ENCODE peak calls at places on chromosomes 12 and 14, in six cellular contexts. One of them, this sample, is unnamed.

GRCh38 chr14:68307769-68308168 is 485.1 kb downstream of the ZFP36L1 start:
- DNase-seq in neural crest cell: no peak
- DNase-seq in HL-60: no peak
- DNase-seq in stomach: no peak
- DNase-seq in brain microvascular endothelial cell: no peak
- DNase-seq in astrocyte of the cerebellum: no peak
- DNase-seq in this sample: no peak

GRCh38 chr12:67382206-67382871 is 113.2 kb downstream of the CAND1 start:
- DNase-seq in neural crest cell: no peak
- DNase-seq in HL-60: no peak
- DNase-seq in stomach: no peak
- DNase-seq in brain microvascular endothelial cell: no peak
- DNase-seq in astrocyte of the cerebellum: no peak
- DNase-seq in this sample: no peak

GRCh38 chr12:57153420-57153997 is 6.1 kb upstream of the LRP1-AS start:
- DNase-seq in neural crest cell: no peak
- DNase-seq in HL-60: no peak
- DNase-seq in stomach: no peak
- DNase-seq in brain microvascular endothelial cell: no peak
- DNase-seq in astrocyte of the cerebellum: no peak
- DNase-seq in this sample: no peak

GRCh38 chr12:27517532-27517931 is 6.5 kb upstream of the PPFIBP1 start:
- DNase-seq in neural crest cell: no peak
- DNase-seq in HL-60: no peak
- DNase-seq in stomach: no peak
- DNase-seq in brain microvascular endothelial cell: no peak
- DNase-seq in astrocyte of the cerebellum: no peak
- DNase-seq in this sample: no peak

GRCh38 chr12:103800252-103800771 is 40.7 kb downstream of the NT5DC3 start:
- DNase-seq in neural crest cell: no peak
- DNase-seq in HL-60: no peak
- DNase-seq in stomach: peak
- DNase-seq in brain microvascular endothelial cell: peak
- DNase-seq in astrocyte of the cerebellum: peak
- DNase-seq in this sample: no peak

GRCh38 chr12:62190081-62190480 is 70.1 kb upstream of the USP15 start:
- DNase-seq in neural crest cell: no peak
- DNase-seq in HL-60: no peak
- DNase-seq in stomach: no peak
- DNase-seq in brain microvascular endothelial cell: no peak
- DNase-seq in astrocyte of the cerebellum: no peak
- DNase-seq in this sample: no peak

GRCh38 chr12:41014643-41015020 is 173.5 kb upstream of the PDZRN4 start:
- DNase-seq in neural crest cell: no peak
- DNase-seq in HL-60: no peak
- DNase-seq in stomach: no peak
- DNase-seq in brain microvascular endothelial cell: peak
- DNase-seq in astrocyte of the cerebellum: no peak
- DNase-seq in this sample: no peak

GRCh38 chr14:32345311-32345771 is 16.2 kb downstream of the AKAP6 start:
- DNase-seq in neural crest cell: no peak
- DNase-seq in HL-60: no peak
- DNase-seq in stomach: no peak
- DNase-seq in brain microvascular endothelial cell: peak
- DNase-seq in astrocyte of the cerebellum: no peak
- DNase-seq in this sample: no peak

GRCh38 chr12:44565163-44565562 is 311.0 kb downstream of the NELL2 start:
- DNase-seq in neural crest cell: no peak
- DNase-seq in HL-60: no peak
- DNase-seq in stomach: no peak
- DNase-seq in brain microvascular endothelial cell: no peak
- DNase-seq in astrocyte of the cerebellum: no peak
- DNase-seq in this sample: no peak

GRCh38 chr14:60514378-60515243 is 5.7 kb downstream of the SIX6 start:
- DNase-seq in neural crest cell: peak
- DNase-seq in HL-60: no peak
- DNase-seq in stomach: no peak
- DNase-seq in brain microvascular endothelial cell: no peak
- DNase-seq in astrocyte of the cerebellum: no peak
- DNase-seq in this sample: peak

GRCh38 chr12:31011746-31012567 is 61.7 kb upstream of the DDX11 start:
- DNase-seq in neural crest cell: no peak
- DNase-seq in HL-60: no peak
- DNase-seq in stomach: no peak
- DNase-seq in brain microvascular endothelial cell: no peak
- DNase-seq in astrocyte of the cerebellum: no peak
- DNase-seq in this sample: no peak

GRCh38 chr14:56145965-56146364 is 27.8 kb downstream of the PELI2 start:
- DNase-seq in neural crest cell: no peak
- DNase-seq in HL-60: no peak
- DNase-seq in stomach: no peak
- DNase-seq in brain microvascular endothelial cell: peak
- DNase-seq in astrocyte of the cerebellum: peak
- DNase-seq in this sample: no peak

GRCh38 chr12:46219892-46220655 is 48.8 kb downstream of the SLC38A1 start:
- DNase-seq in neural crest cell: no peak
- DNase-seq in HL-60: no peak
- DNase-seq in stomach: no peak
- DNase-seq in brain microvascular endothelial cell: peak
- DNase-seq in astrocyte of the cerebellum: peak
- DNase-seq in this sample: no peak

GRCh38 chr14:81122326-81122725 is 98.4 kb downstream of the GTF2A1 start:
- DNase-seq in neural crest cell: no peak
- DNase-seq in HL-60: no peak
- DNase-seq in stomach: no peak
- DNase-seq in brain microvascular endothelial cell: no peak
- DNase-seq in astrocyte of the cerebellum: no peak
- DNase-seq in this sample: no peak

GRCh38 chr14:83470466-83470865 is 1936.8 kb upstream of the SEL1L start:
- DNase-seq in neural crest cell: no peak
- DNase-seq in HL-60: no peak
- DNase-seq in stomach: no peak
- DNase-seq in brain microvascular endothelial cell: no peak
- DNase-seq in astrocyte of the cerebellum: no peak
- DNase-seq in this sample: no peak

GRCh38 chr12:6703631-6704030 is 3.0 kb upstream of the PIANP start:
- DNase-seq in neural crest cell: no peak
- DNase-seq in HL-60: no peak
- DNase-seq in stomach: no peak
- DNase-seq in brain microvascular endothelial cell: no peak
- DNase-seq in astrocyte of the cerebellum: no peak
- DNase-seq in this sample: peak

GRCh38 chr12:63150255-63151060 is 543 bp downstream of the AVPR1A start:
- DNase-seq in neural crest cell: peak
- DNase-seq in HL-60: no peak
- DNase-seq in stomach: no peak
- DNase-seq in brain microvascular endothelial cell: no peak
- DNase-seq in astrocyte of the cerebellum: no peak
- DNase-seq in this sample: peak

GRCh38 chr12:13196302-13196921 is at the start of gene EMP1:
- DNase-seq in neural crest cell: no peak
- DNase-seq in HL-60: peak
- DNase-seq in stomach: peak
- DNase-seq in brain microvascular endothelial cell: peak
- DNase-seq in astrocyte of the cerebellum: peak
- DNase-seq in this sample: no peak

GRCh38 chr12:122845041-122845864 is 10.0 kb downstream of the HIP1R start:
- DNase-seq in neural crest cell: no peak
- DNase-seq in HL-60: no peak
- DNase-seq in stomach: no peak
- DNase-seq in brain microvascular endothelial cell: no peak
- DNase-seq in astrocyte of the cerebellum: no peak
- DNase-seq in this sample: no peak

GRCh38 chr14:56608682-56609081 is 29.1 kb downstream of the TMEM260 start:
- DNase-seq in neural crest cell: no peak
- DNase-seq in HL-60: no peak
- DNase-seq in stomach: no peak
- DNase-seq in brain microvascular endothelial cell: no peak
- DNase-seq in astrocyte of the cerebellum: no peak
- DNase-seq in this sample: no peak

GRCh38 chr14:96256420-96256819 is 410 bp downstream of the BDKRB1 start:
- DNase-seq in neural crest cell: no peak
- DNase-seq in HL-60: no peak
- DNase-seq in stomach: no peak
- DNase-seq in brain microvascular endothelial cell: no peak
- DNase-seq in astrocyte of the cerebellum: no peak
- DNase-seq in this sample: no peak

GRCh38 chr14:55383039-55383438 is 28.6 kb downstream of the ATG14 start:
- DNase-seq in neural crest cell: no peak
- DNase-seq in HL-60: no peak
- DNase-seq in stomach: no peak
- DNase-seq in brain microvascular endothelial cell: peak
- DNase-seq in astrocyte of the cerebellum: no peak
- DNase-seq in this sample: no peak

GRCh38 chr14:28077005-28077404 is 689.6 kb upstream of the FOXG1 start:
- DNase-seq in neural crest cell: no peak
- DNase-seq in HL-60: no peak
- DNase-seq in stomach: no peak
- DNase-seq in brain microvascular endothelial cell: no peak
- DNase-seq in astrocyte of the cerebellum: no peak
- DNase-seq in this sample: no peak
- TF ChIP-seq CTCF in neural crest cell: no peak
- TF ChIP-seq CTCF in HL-60: no peak
- TF ChIP-seq CTCF in stomach: no peak
- TF ChIP-seq CTCF in brain microvascular endothelial cell: no peak
- TF ChIP-seq CTCF in astrocyte of the cerebellum: no peak
- TF ChIP-seq CTCF in this sample: no peak

DNA sequence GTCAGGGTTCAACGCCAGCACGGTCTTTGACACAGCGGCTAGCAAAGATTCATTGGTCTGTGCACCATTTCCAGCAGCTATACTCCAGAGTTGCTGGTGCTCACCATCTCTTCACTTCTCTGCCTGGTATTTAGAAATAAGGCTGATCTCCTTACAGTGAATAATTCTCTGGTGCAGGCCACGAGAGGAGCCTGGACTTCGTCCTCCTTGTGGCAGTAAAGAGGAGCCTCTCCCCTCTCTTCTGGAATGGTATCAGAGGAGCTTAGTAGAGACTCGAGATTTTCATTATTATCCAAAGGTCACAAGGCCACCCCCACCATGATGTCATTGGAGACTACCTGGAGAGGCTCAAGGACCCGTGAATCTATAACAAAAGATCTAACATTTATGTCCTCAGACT is 30.8 kb upstream of the BCL2L14 start:
- DNase-seq in neural crest cell: no peak
- DNase-seq in HL-60: no peak
- DNase-seq in stomach: no peak
- DNase-seq in brain microvascular endothelial cell: no peak
- DNase-seq in astrocyte of the cerebellum: no peak
- DNase-seq in this sample: no peak
- TF ChIP-seq CTCF in neural crest cell: peak
- TF ChIP-seq CTCF in HL-60: no peak
- TF ChIP-seq CTCF in stomach: no peak
- TF ChIP-seq CTCF in brain microvascular endothelial cell: no peak
- TF ChIP-seq CTCF in astrocyte of the cerebellum: no peak
- TF ChIP-seq CTCF in this sample: no peak

GRCh38 chr12:113725557-113725876 is 240.6 kb downstream of the RBM19 start:
- DNase-seq in neural crest cell: no peak
- DNase-seq in HL-60: no peak
- DNase-seq in stomach: no peak
- DNase-seq in brain microvascular endothelial cell: no peak
- DNase-seq in astrocyte of the cerebellum: no peak
- DNase-seq in this sample: no peak

GRCh38 chr12:113724703-113725556 is 241.2 kb downstream of the RBM19 start:
- DNase-seq in neural crest cell: no peak
- DNase-seq in HL-60: no peak
- DNase-seq in stomach: no peak
- DNase-seq in brain microvascular endothelial cell: no peak
- DNase-seq in astrocyte of the cerebellum: no peak
- DNase-seq in this sample: no peak

GRCh38 chr12:113726254-113726819 is 239.8 kb downstream of the RBM19 start:
- DNase-seq in neural crest cell: no peak
- DNase-seq in HL-60: no peak
- DNase-seq in stomach: no peak
- DNase-seq in brain microvascular endothelial cell: no peak
- DNase-seq in astrocyte of the cerebellum: no peak
- DNase-seq in this sample: no peak

GRCh38 chr12:113723631-113724030 is 242.5 kb downstream of the RBM19 start:
- DNase-seq in neural crest cell: no peak
- DNase-seq in HL-60: no peak
- DNase-seq in stomach: no peak
- DNase-seq in brain microvascular endothelial cell: no peak
- DNase-seq in astrocyte of the cerebellum: no peak
- DNase-seq in this sample: no peak

DNA sequence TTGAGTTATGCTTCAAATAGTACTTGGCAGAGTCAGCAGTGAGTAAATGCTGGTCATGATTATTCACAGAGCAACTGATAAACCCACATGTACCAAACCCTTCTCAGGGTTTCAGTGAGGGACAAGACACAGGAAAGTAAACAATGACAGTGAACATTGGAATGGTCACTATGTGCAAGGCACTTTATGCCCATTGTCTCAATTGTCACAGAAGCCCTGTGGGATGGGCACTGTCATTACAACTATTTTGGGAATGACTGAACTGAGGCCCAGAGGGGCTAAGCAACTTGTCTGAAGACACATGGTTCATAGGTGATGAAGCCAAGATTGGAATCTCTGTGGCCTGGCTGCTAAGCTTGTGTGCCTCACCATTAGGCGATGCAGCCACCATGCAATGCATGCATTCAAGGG is 238.5 kb downstream of the RBM19 start:
- DNase-seq in neural crest cell: no peak
- DNase-seq in HL-60: no peak
- DNase-seq in stomach: no peak
- DNase-seq in brain microvascular endothelial cell: peak
- DNase-seq in astrocyte of the cerebellum: no peak
- DNase-seq in this sample: no peak
- TF ChIP-seq CTCF in neural crest cell: no peak
- TF ChIP-seq CTCF in HL-60: no peak
- TF ChIP-seq CTCF in stomach: no peak
- TF ChIP-seq CTCF in brain microvascular endothelial cell: no peak
- TF ChIP-seq CTCF in astrocyte of the cerebellum: no peak
- TF ChIP-seq CTCF in this sample: no peak

DNA sequence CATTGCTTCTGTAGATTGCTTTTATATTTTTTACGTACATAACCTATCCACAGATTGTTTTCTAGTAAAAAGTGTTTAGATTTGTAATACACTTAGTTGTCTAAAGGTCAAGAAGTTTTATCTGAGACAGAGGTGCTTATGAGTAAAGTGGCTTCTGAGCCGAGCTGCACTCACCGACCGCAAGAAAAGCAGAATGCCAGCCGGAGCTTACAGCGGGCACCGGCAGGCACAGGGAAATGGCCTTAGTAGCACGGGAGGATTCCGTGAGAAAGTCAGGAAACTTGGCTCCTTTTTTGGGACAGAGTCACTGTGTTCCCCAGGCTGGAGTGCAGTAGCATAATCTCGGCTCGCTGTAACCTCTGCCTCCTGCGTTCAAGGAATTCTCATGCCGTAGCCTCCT is 29.8 kb downstream of the PIWIL1 start:
- DNase-seq in neural crest cell: no peak
- DNase-seq in HL-60: no peak
- DNase-seq in stomach: no peak
- DNase-seq in brain microvascular endothelial cell: no peak
- DNase-seq in astrocyte of the cerebellum: no peak
- DNase-seq in this sample: no peak
- TF ChIP-seq CTCF in neural crest cell: no peak
- TF ChIP-seq CTCF in HL-60: no peak
- TF ChIP-seq CTCF in stomach: no peak
- TF ChIP-seq CTCF in brain microvascular endothelial cell: no peak
- TF ChIP-seq CTCF in astrocyte of the cerebellum: no peak
- TF ChIP-seq CTCF in this sample: no peak

GRCh38 chr12:116504438-116504837 is 54.7 kb upstream of the MAP1LC3B2 start:
- DNase-seq in neural crest cell: no peak
- DNase-seq in HL-60: no peak
- DNase-seq in stomach: no peak
- DNase-seq in brain microvascular endothelial cell: no peak
- DNase-seq in astrocyte of the cerebellum: no peak
- DNase-seq in this sample: no peak
- TF ChIP-seq CTCF in neural crest cell: no peak
- TF ChIP-seq CTCF in HL-60: no peak
- TF ChIP-seq CTCF in stomach: no peak
- TF ChIP-seq CTCF in brain microvascular endothelial cell: no peak
- TF ChIP-seq CTCF in astrocyte of the cerebellum: no peak
- TF ChIP-seq CTCF in this sample: no peak